ENCODE peak calls at places on chromosomes 1 and 21, in four cellular contexts. One of them, this sample, is unnamed. For H3K36me3, the result is how much of the 10 kb centered on the place peaks cover.

GRCh38 chr1:239056940-239057339 is 329.4 kb upstream of the CHRM3 start:
- DNase-seq in lower lobe of right lung: no peak
- DNase-seq in ascending aorta: no peak
- DNase-seq in right lobe of liver: no peak
- DNase-seq in this sample: no peak

GRCh38 chr1:41448831-41449230 is 35.7 kb downstream of the EDN2 start:
- DNase-seq in lower lobe of right lung: no peak
- DNase-seq in ascending aorta: no peak
- DNase-seq in right lobe of liver: no peak
- DNase-seq in this sample: no peak

GRCh38 chr1:44787506-44787905 is 464 bp downstream of the BEST4 start:
- DNase-seq in lower lobe of right lung: no peak
- DNase-seq in ascending aorta: no peak
- DNase-seq in right lobe of liver: no peak
- DNase-seq in this sample: no peak

GRCh38 chr1:27525296-27526271 is 35.6 kb upstream of the WASF2 start:
- DNase-seq in lower lobe of right lung: peak
- DNase-seq in ascending aorta: no peak
- DNase-seq in right lobe of liver: no peak
- DNase-seq in this sample: peak

GRCh38 chr1:78274814-78275213 is 216.0 kb upstream of the PTGFR start:
- DNase-seq in lower lobe of right lung: no peak
- DNase-seq in ascending aorta: no peak
- DNase-seq in right lobe of liver: no peak
- DNase-seq in this sample: no peak

GRCh38 chr1:59967780-59968179 is 41.2 kb upstream of the CYP2J2 start:
- DNase-seq in lower lobe of right lung: no peak
- DNase-seq in ascending aorta: no peak
- DNase-seq in right lobe of liver: no peak
- DNase-seq in this sample: no peak

GRCh38 chr1:94772840-94773239 is 47.3 kb upstream of the SLC44A3 start:
- DNase-seq in lower lobe of right lung: no peak
- DNase-seq in ascending aorta: no peak
- DNase-seq in right lobe of liver: no peak
- DNase-seq in this sample: no peak

GRCh38 chr1:205353612-205354011 is 3.1 kb downstream of the KLHDC8A start:
- DNase-seq in lower lobe of right lung: no peak
- DNase-seq in ascending aorta: no peak
- DNase-seq in right lobe of liver: no peak
- DNase-seq in this sample: no peak

GRCh38 chr1:150613061-150613920 is 16.1 kb downstream of the ENSA start:
- DNase-seq in lower lobe of right lung: no peak
- DNase-seq in ascending aorta: peak
- DNase-seq in right lobe of liver: no peak
- DNase-seq in this sample: no peak

DNA sequence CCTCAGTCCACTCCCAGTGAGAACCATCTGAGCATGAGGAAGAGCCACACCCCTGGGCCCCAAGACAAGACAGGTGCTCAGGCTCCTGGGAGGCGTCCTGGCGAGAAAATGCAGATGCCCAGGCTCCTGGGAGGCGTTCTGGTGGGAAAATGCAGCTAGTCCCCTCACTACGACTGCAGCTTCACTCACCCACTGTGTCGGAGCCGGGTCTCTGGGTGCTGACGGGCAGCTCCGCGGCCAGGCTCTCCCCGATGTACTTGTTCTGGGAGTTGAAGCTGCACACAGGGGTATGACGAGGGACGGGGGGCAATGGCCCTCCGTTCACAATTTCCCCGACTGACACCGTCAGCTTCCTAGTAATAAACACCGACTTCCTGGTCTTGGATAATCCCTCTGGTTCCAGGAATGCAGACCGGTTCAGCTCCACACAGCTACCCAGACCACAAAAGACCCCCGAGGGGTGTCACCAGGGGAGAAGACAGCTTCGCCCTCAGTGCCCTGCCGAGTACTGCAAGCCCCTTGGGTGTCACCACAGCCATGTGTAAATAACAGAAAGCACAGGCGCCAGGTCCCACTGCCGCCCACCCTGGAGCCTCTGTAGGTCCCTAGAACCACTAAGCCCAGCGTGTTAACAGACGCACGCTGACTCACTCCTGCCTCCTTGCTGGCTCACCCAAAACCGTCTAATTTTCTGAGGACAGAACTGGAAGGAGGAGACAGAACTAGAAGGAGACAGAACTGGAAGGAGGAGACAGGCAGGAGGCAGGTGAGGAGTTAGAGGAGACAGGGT is 19.5 kb downstream of the MCM3AP start:
- DNase-seq in lower lobe of right lung: no peak
- DNase-seq in ascending aorta: no peak
- DNase-seq in right lobe of liver: no peak
- DNase-seq in this sample: no peak
- H3K36me3 ChIP-seq in lower lobe of right lung: half or more
- H3K36me3 ChIP-seq in ascending aorta: half or more
- H3K36me3 ChIP-seq in right lobe of liver: under half
- H3K36me3 ChIP-seq in this sample: half or more

DNA sequence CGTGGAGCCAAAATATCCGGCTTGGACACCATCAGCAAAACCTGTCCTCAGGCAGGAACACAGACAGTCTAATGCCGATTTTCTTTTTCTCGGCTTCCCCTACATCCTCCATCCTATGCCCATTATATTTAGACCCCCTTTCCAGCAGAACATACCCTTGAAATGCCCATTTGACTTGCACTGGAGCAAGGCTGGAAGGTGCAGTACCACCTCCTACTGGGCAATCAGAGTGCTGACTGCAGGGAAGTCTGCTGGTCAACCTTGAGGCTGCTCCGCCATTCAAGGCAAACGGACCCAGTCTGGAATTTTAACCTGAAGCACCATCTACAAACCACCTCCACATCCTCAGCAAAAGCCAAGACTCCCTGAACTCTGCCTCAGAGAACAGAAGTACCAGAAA is 79.5 kb downstream of the TIAM1 start:
- DNase-seq in lower lobe of right lung: no peak
- DNase-seq in ascending aorta: no peak
- DNase-seq in right lobe of liver: no peak
- DNase-seq in this sample: no peak
- TF ChIP-seq CTCF in lower lobe of right lung: no peak
- TF ChIP-seq CTCF in ascending aorta: no peak
- TF ChIP-seq CTCF in right lobe of liver: no peak
- TF ChIP-seq CTCF in this sample: no peak

GRCh38 chr21:32319012-32319411 is 20.4 kb downstream of the MRAP start:
- DNase-seq in lower lobe of right lung: no peak
- DNase-seq in ascending aorta: no peak
- DNase-seq in right lobe of liver: peak
- DNase-seq in this sample: no peak

GRCh38 chr21:32320059-32320458 is 21.4 kb downstream of the MRAP start:
- DNase-seq in lower lobe of right lung: no peak
- DNase-seq in ascending aorta: no peak
- DNase-seq in right lobe of liver: peak
- DNase-seq in this sample: no peak

GRCh38 chr21:32315511-32316362 is 17.1 kb downstream of the MRAP start:
- DNase-seq in lower lobe of right lung: no peak
- DNase-seq in ascending aorta: no peak
- DNase-seq in right lobe of liver: peak
- DNase-seq in this sample: no peak

GRCh38 chr21:32316363-32317215 is 17.9 kb downstream of the MRAP start:
- DNase-seq in lower lobe of right lung: no peak
- DNase-seq in ascending aorta: no peak
- DNase-seq in right lobe of liver: peak
- DNase-seq in this sample: no peak

DNA sequence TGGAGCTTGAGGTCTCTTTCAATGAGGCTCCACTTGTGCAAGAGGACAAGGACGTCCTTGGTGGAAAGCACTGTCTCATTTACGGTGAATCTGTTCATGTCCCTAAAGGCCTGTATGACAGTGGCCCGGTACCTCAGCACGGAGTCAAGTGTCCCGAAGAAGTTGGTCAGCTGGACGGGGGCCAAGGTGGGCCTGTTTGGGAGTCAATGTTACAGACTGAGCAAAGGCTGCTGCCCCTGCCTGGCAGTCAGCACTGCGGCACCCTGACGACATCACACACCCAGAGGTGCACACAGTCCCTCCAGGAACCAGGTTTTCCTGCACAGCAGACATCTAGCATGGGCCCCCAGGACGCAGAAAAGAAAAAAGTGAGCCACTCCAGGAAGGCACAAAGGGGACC is 19.1 kb downstream of the MRAP start:
- DNase-seq in lower lobe of right lung: no peak
- DNase-seq in ascending aorta: no peak
- DNase-seq in right lobe of liver: peak
- DNase-seq in this sample: no peak
- H3K36me3 ChIP-seq in lower lobe of right lung: half or more
- H3K36me3 ChIP-seq in ascending aorta: half or more
- H3K36me3 ChIP-seq in right lobe of liver: under half
- H3K36me3 ChIP-seq in this sample: half or more

DNA sequence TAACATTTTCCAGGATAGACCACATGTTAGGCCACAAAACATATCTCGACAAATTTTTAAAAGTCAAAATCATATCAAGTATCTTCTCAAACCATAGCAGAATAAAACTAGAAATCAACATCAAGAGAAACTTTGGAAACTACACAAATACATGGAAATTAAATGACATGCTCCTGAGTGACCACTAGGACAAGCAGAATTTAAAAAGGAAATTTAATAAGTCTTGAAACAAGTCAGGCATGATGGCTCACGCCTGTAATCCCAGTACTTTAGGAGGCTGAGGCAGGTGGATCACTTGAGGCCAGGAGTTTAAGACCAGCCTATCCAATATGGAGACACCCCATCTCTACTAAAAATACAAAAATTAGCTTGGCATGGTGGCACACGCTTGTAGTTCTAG is 26.4 kb upstream of the UTS2 start:
- DNase-seq in lower lobe of right lung: no peak
- DNase-seq in ascending aorta: no peak
- DNase-seq in right lobe of liver: no peak
- DNase-seq in this sample: no peak
- TF ChIP-seq CTCF in lower lobe of right lung: no peak
- TF ChIP-seq CTCF in ascending aorta: no peak
- TF ChIP-seq CTCF in right lobe of liver: no peak
- TF ChIP-seq CTCF in this sample: no peak

DNA sequence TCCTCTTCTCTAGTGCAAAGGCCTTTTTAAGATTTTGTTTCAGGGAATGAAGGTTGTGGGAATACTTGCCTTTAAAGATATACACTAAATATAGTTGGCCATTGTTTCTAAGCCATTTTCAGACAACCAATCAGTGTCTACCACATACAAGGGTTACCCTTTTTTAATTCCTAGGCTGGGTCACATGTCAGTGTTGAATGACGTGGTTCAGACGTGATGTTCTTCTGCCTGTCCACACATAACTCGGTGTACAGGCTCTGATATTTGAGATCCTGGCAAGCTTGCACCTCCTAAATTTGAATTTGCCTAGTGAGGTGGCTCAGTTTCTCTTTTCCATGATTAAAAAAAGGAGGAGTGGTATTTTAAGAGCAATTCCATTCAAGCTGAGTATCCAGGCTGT is 38.8 kb downstream of the DTL start:
- DNase-seq in lower lobe of right lung: no peak
- DNase-seq in ascending aorta: no peak
- DNase-seq in right lobe of liver: no peak
- DNase-seq in this sample: no peak
- H3K36me3 ChIP-seq in lower lobe of right lung: under half
- H3K36me3 ChIP-seq in ascending aorta: under half
- H3K36me3 ChIP-seq in right lobe of liver: under half
- H3K36me3 ChIP-seq in this sample: under half

GRCh38 chr1:15033264-15033663 is 120.3 kb upstream of the TMEM51 start:
- DNase-seq in lower lobe of right lung: no peak
- DNase-seq in ascending aorta: no peak
- DNase-seq in right lobe of liver: no peak
- DNase-seq in this sample: no peak
- TF ChIP-seq CTCF in lower lobe of right lung: no peak
- TF ChIP-seq CTCF in ascending aorta: no peak
- TF ChIP-seq CTCF in right lobe of liver: no peak
- TF ChIP-seq CTCF in this sample: no peak

This sample was measured in spleen.